ENCODE peak calls at places on chromosomes 6 and 20, in four cellular contexts. Y is HCT116, W is HepG2, R is Panc1. L is an unnamed sample.

GRCh38 chr6:168045706-168046620 is 33.0 kb downstream of the FRMD1 start:
- DNase-seq in Y (no peak), W (no peak), R (no peak), L (no peak)

GRCh38 chr6:132228894-132229293 is 172.4 kb downstream of the MOXD1 start:
- DNase-seq in Y (no peak), W (no peak), R (no peak), L (no peak)

GRCh38 chr20:58511364-58511763 is 3.8 kb downstream of the APCDD1L start:
- DNase-seq in Y (no peak), W (no peak), R (no peak), L (no peak)

GRCh38 chr6:23316131-23316530 is 746.8 kb downstream of the HDGFL1 start:
- DNase-seq in Y (no peak), W (no peak), R (no peak), L (no peak)

GRCh38 chr6:125746731-125747588 is 2.5 kb upstream of the HEY2 start:
- DNase-seq in Y (no peak), W (peak; percentile 59), R (no peak), L (peak; percentile 58)

GRCh38 chr6:74269601-74269860 is 573.5 kb downstream of the CD109 start:
- DNase-seq in Y (no peak), W (no peak), R (no peak), L (no peak)

GRCh38 chr6:41543087-41543486 is 3.1 kb upstream of the FOXP4 start:
- DNase-seq in Y (no peak), W (no peak), R (no peak), L (no peak)

GRCh38 chr6:160795716-160796115 is 93.7 kb downstream of the PLG start:
- DNase-seq in Y (no peak), W (no peak), R (no peak), L (no peak)

GRCh38 chr6:106684011-106684410 is 54.6 kb downstream of the QRSL1 start:
- DNase-seq in Y (no peak), W (no peak), R (no peak), L (no peak)

GRCh38 chr6:157438611-157439109 is 57.7 kb downstream of the ZDHHC14 start:
- DNase-seq in Y (no peak), W (no peak), R (no peak), L (no peak)

GRCh38 chr6:149028767-149029405 is 282.1 kb downstream of the UST start:
- DNase-seq in Y (peak; percentile 88), W (peak; percentile 96), R (peak; percentile 61), L (peak; percentile 90)

GRCh38 chr6:145904391-145904790 is 59.8 kb downstream of the SHPRH start:
- DNase-seq in Y (no peak), W (no peak), R (no peak), L (no peak)

GRCh38 chr6:37630281-37630799 is 67.3 kb downstream of the MDGA1 start:
- DNase-seq in Y (peak; percentile 94), W (peak; percentile 13), R (peak; percentile 48), L (peak; percentile 58)

GRCh38 chr6:47810885-47811284 is 29.1 kb downstream of the OPN5 start:
- DNase-seq in Y (no peak), W (peak; percentile 16), R (no peak), L (no peak)

GRCh38 chr6:37038297-37039198 is 33.1 kb downstream of the FGD2 start:
- DNase-seq in Y (no peak), W (no peak), R (no peak), L (peak; percentile 89)

GRCh38 chr20:38197217-38198008 is 32.3 kb upstream of the TGM2 start:
- DNase-seq in Y (no peak), W (no peak), R (no peak), L (no peak)

GRCh38 chr6:98847767-98848538 is 13.6 kb downstream of the POU3F2 start:
- DNase-seq in Y (no peak), W (no peak), R (no peak), L (no peak)

GRCh38 chr6:84926756-84927155 is 162.4 kb upstream of the TBX18 start:
- DNase-seq in Y (no peak), W (no peak), R (no peak), L (no peak)

GRCh38 chr20:50136822-50137599 is 16.5 kb downstream of the PEDS1 start:
- DNase-seq in Y (no peak), W (no peak), R (no peak), L (no peak)

GRCh38 chr20:43389839-43390626 is 67.7 kb upstream of the SRSF6 start:
- DNase-seq in Y (no peak), W (no peak), R (no peak), L (peak; percentile 21)

GRCh38 chr20:63079971-63080370 is 73.2 kb upstream of the BHLHE23 start:
- DNase-seq in Y (no peak), W (no peak), R (no peak), L (no peak)

GRCh38 chr6:27422651-27423332 is 34.2 kb downstream of the ZNF391 start:
- DNase-seq in Y (no peak), W (no peak), R (no peak), L (no peak)

GRCh38 chr6:12538881-12539357 is 177.6 kb upstream of the PHACTR1 start:
- DNase-seq in Y (no peak), W (peak; percentile 79), R (no peak), L (no peak)

GRCh38 chr6:2353412-2354137 is 108.2 kb upstream of the GMDS start:
- DNase-seq in Y (peak; percentile 48), W (peak; percentile 79), R (peak; percentile 39), L (peak; percentile 57)

GRCh38 chr6:30322527-30323501 is 3.9 kb upstream of the TRIM39 start:
- DNase-seq in Y (no peak), W (no peak), R (no peak), L (peak; percentile 39)

GRCh38 chr20:50335105-50335504 is 144.5 kb downstream of the CEBPB start:
- DNase-seq in Y (peak; percentile 68), W (peak; percentile 91), R (no peak), L (peak; percentile 78)

GRCh38 chr6:131231103-131231502 is 95.8 kb downstream of the AKAP7 start:
- DNase-seq in Y (no peak), W (no peak), R (no peak), L (no peak)

GRCh38 chr6:170135461-170135820 is 155.4 kb downstream of the DLL1 start:
- DNase-seq in Y (no peak), W (no peak), R (no peak), L (no peak)

GRCh38 chr20:51586005-51586440 is 43.5 kb upstream of the NFATC2 start:
- DNase-seq in Y (peak; percentile 63), W (no peak), R (no peak), L (no peak)

GRCh38 chr6:137846772-137847313 is 20.2 kb upstream of the TNFAIP3 start:
- DNase-seq in Y (no peak), W (no peak), R (no peak), L (no peak)

GRCh38 chr6:98839788-98840361 is 5.5 kb downstream of the POU3F2 start:
- DNase-seq in Y (no peak), W (peak; percentile 27), R (no peak), L (no peak)

GRCh38 chr6:136780972-136781371 is 11.3 kb downstream of the MAP3K5 start:
- DNase-seq in Y (no peak), W (no peak), R (no peak), L (no peak)

GRCh38 chr6:151325075-151326050 is 66.0 kb downstream of the ZBTB2 start:
- DNase-seq in Y (peak; percentile 78), W (peak; percentile 62), R (no peak), L (no peak)

GRCh38 chr6:115004204-115004603 is 661.4 kb upstream of the HS3ST5 start:
- DNase-seq in Y (no peak), W (no peak), R (no peak), L (no peak)

GRCh38 chr20:56865055-56865454 is 235.9 kb downstream of the TFAP2C start:
- DNase-seq in Y (no peak), W (no peak), R (no peak), L (no peak)

GRCh38 chr6:145814035-145814500 is 527 bp downstream of the FBXO30 start:
- DNase-seq in Y (no peak), W (peak; percentile 54), R (peak; percentile 65), L (no peak)

GRCh38 chr20:36121981-36122930 is 32.3 kb upstream of the EPB41L1 start:
- DNase-seq in Y (peak; percentile 74), W (no peak), R (no peak), L (no peak)
- TF ChIP-seq TCF7L2 in Y (no peak), W (no peak), R (no peak), L (no peak)

GRCh38 chr6:31947070-31947675 is 1.3 kb downstream of the CFB start:
- DNase-seq in Y (no peak), W (no peak), R (no peak), L (no peak)

GRCh38 chr6:31949926-31950548 is 4.1 kb downstream of the CFB start:
- DNase-seq in Y (no peak), W (no peak), R (no peak), L (no peak)

GRCh38 chr6:31947864-31948263 is 2.0 kb downstream of the CFB start:
- DNase-seq in Y (no peak), W (no peak), R (no peak), L (no peak)

GRCh38 chr6:31948306-31948705 is 2.4 kb downstream of the CFB start:
- DNase-seq in Y (no peak), W (no peak), R (no peak), L (no peak)

GRCh38 chr6:31948753-31949413 is 3.0 kb downstream of the CFB start:
- DNase-seq in Y (no peak), W (no peak), R (no peak), L (peak; percentile 85)
- TF ChIP-seq TCF7L2 in Y (no peak), W (no peak), R (no peak), L (no peak)

GRCh38 chr6:40427196-40427595 is 160.0 kb downstream of the LRFN2 start:
- DNase-seq in Y (no peak), W (no peak), R (no peak), L (no peak)

GRCh38 chr6:40425192-40425919 is 161.8 kb downstream of the LRFN2 start:
- DNase-seq in Y (no peak), W (no peak), R (no peak), L (no peak)

GRCh38 chr6:40431706-40432105 is 155.5 kb downstream of the LRFN2 start:
- DNase-seq in Y (no peak), W (no peak), R (no peak), L (no peak)

GRCh38 chr6:40426341-40427066 is 160.7 kb downstream of the LRFN2 start:
- DNase-seq in Y (no peak), W (no peak), R (no peak), L (no peak)
- TF ChIP-seq TCF7L2 in Y (no peak), W (no peak), R (no peak), L (no peak)

GRCh38 chr20:47879771-47880170 is 94.5 kb upstream of the SULF2 start:
- DNase-seq in Y (no peak), W (no peak), R (no peak), L (no peak)

GRCh38 chr20:47878601-47879004 is 93.3 kb upstream of the SULF2 start:
- DNase-seq in Y (no peak), W (no peak), R (no peak), L (no peak)

GRCh38 chr20:47876348-47877056 is 91.2 kb upstream of the SULF2 start:
- DNase-seq in Y (no peak), W (no peak), R (no peak), L (no peak)

GRCh38 chr20:47872341-47872740 is 87.1 kb upstream of the SULF2 start:
- DNase-seq in Y (no peak), W (no peak), R (no peak), L (no peak)

GRCh38 chr20:47875302-47876025 is 90.2 kb upstream of the SULF2 start:
- DNase-seq in Y (no peak), W (no peak), R (no peak), L (no peak)
- TF ChIP-seq TCF7L2 in Y (no peak), W (no peak), R (no peak), L (no peak)